ENCODE peak calls at places on chromosomes 1 and 21, in six cellular contexts. U is ELR, M is mesendoderm, Z is HT-29, I is esophagus muscularis mucosa, G is AG09319. V is an unnamed sample.

GRCh38 chr1:100502052-100502792 is 35.7 kb upstream of the GPR88 start:
- DNase-seq in U (peak; percentile 46), M (no peak), Z (no peak), I (no peak), G (no peak), V (no peak)

GRCh38 chr1:215594640-215595039 is 27.5 kb downstream of the KCTD3 start:
- DNase-seq in U (no peak), M (no peak), Z (no peak), I (no peak), G (no peak), V (no peak)

GRCh38 chr1:20361805-20362381 is 71.2 kb downstream of the VWA5B1 start:
- DNase-seq in U (peak; percentile 66), M (peak; percentile 71), Z (peak; percentile 81), I (no peak), G (no peak), V (peak; percentile 81)

GRCh38 chr1:150516616-150517015 is 1.1 kb downstream of the FALEC start:
- DNase-seq in U (no peak), M (no peak), Z (peak; percentile 22), I (no peak), G (no peak), V (no peak)

GRCh38 chr1:13728104-13728503 is 28.1 kb downstream of the PRDM2 start:
- DNase-seq in U (no peak), M (no peak), Z (no peak), I (no peak), G (no peak), V (no peak)

GRCh38 chr1:1207254-1207902 is 986 bp upstream of the TNFRSF18 start:
- DNase-seq in U (no peak), M (no peak), Z (no peak), I (no peak), G (no peak), V (no peak)

GRCh38 chr21:14877581-14878228 is 187.1 kb downstream of the NRIP1 start:
- DNase-seq in U (peak; percentile 83), M (no peak), Z (peak; percentile 75), I (no peak), G (no peak), V (no peak)

GRCh38 chr1:51981555-51981954 is 8.9 kb downstream of the RAB3B start:
- DNase-seq in U (peak; percentile 21), M (no peak), Z (no peak), I (no peak), G (no peak), V (no peak)

GRCh38 chr1:223460566-223461189 is 67.5 kb downstream of the CCDC185 start:
- DNase-seq in U (no peak), M (no peak), Z (no peak), I (no peak), G (no peak), V (no peak)

GRCh38 chr1:62962794-62963776 is 179.2 kb downstream of the ATG4C start:
- DNase-seq in U (peak; percentile 51), M (peak; percentile 88), Z (peak; percentile 33), I (no peak), G (peak; percentile 1), V (no peak)

GRCh38 chr1:100461222-100461621 is 76.7 kb upstream of the GPR88 start:
- DNase-seq in U (no peak), M (no peak), Z (no peak), I (no peak), G (peak; percentile 81), V (no peak)

GRCh38 chr1:116574581-116575291 is 3.9 kb upstream of the CD58 start:
- DNase-seq in U (peak; percentile 77), M (peak; percentile 66), Z (peak; percentile 82), I (peak; percentile 92), G (peak; percentile 23), V (peak; percentile 34)

GRCh38 chr21:21714396-21714795 is 716.2 kb downstream of the NCAM2 start:
- DNase-seq in U (peak; percentile 95), M (peak; percentile 7), Z (no peak), I (no peak), G (peak; percentile 20), V (no peak)

GRCh38 chr1:98962156-98962555 is 42.5 kb downstream of the PLPPR5 start:
- DNase-seq in U (peak; percentile 51), M (no peak), Z (no peak), I (no peak), G (no peak), V (no peak)

GRCh38 chr21:39523398-39523797 is 71.6 kb downstream of the SH3BGR start:
- DNase-seq in U (no peak), M (no peak), Z (no peak), I (no peak), G (no peak), V (no peak)

V was measured in hypothalamus.